ENCODE peak calls at places on chromosomes 1 and 21, in seven cellular contexts. P is mucosa of descending colon, O is psoas muscle, B is bronchial epithelial cell, X is tibial artery, V is adrenal gland, Q is cardiac fibroblast. G is an unnamed sample.

GRCh38 chr21:37548521-37548981 is 182.0 kb downstream of the DYRK1A start:
- DNase-seq in P (no peak), O (no peak), B (no peak), X (no peak), V (no peak), Q (no peak), G (no peak)

GRCh38 chr1:112517646-112518045 is 8.9 kb downstream of the WNT2B start:
- DNase-seq in P (no peak), O (no peak), B (no peak), X (no peak), V (no peak), Q (no peak), G (no peak)

GRCh38 chr1:28273216-28273860 is 14.0 kb downstream of the SESN2 start:
- DNase-seq in P (no peak), O (no peak), B (no peak), X (no peak), V (no peak), Q (no peak), G (no peak)

GRCh38 chr1:245788269-245788668 is 633.5 kb downstream of the KIF26B start:
- DNase-seq in P (no peak), O (no peak), B (peak; percentile 81), X (no peak), V (no peak), Q (peak; percentile 93), G (peak; percentile 94)

GRCh38 chr21:18340387-18340942 is 63.1 kb downstream of the TMPRSS15 start:
- DNase-seq in P (no peak), O (no peak), B (no peak), X (no peak), V (no peak), Q (no peak), G (no peak)

GRCh38 chr1:77832889-77833288 is 53.4 kb downstream of the MIGA1 start:
- DNase-seq in P (no peak), O (no peak), B (peak; percentile 41), X (no peak), V (no peak), Q (peak; percentile 99), G (peak; percentile 93)

GRCh38 chr1:29245876-29246275 is 9.6 kb downstream of the PTPRU start:
- DNase-seq in P (no peak), O (no peak), B (peak; percentile 50), X (no peak), V (no peak), Q (peak; percentile 72), G (peak; percentile 45)

GRCh38 chr1:12282142-12282541 is 52.3 kb downstream of the VPS13D start:
- DNase-seq in P (no peak), O (no peak), B (no peak), X (no peak), V (no peak), Q (no peak), G (no peak)

GRCh38 chr1:39205102-39205780 is 746 bp downstream of the MACF1 start:
- DNase-seq in P (no peak), O (peak; percentile 58), B (peak; percentile 83), X (peak; percentile 67), V (no peak), Q (peak; percentile 77), G (peak; percentile 88)

GRCh38 chr21:20341431-20341830 is 656.8 kb upstream of the NCAM2 start:
- DNase-seq in P (no peak), O (no peak), B (no peak), X (no peak), V (no peak), Q (no peak), G (no peak)

GRCh38 chr21:26715878-26716506 is 129.2 kb downstream of the ADAMTS1 start:
- DNase-seq in P (no peak), O (no peak), B (peak; percentile 55), X (peak; percentile 32), V (peak; percentile 44), Q (peak; percentile 72), G (peak; percentile 47)

GRCh38 chr1:196377811-196378210 is 230.4 kb downstream of the KCNT2 start:
- DNase-seq in P (no peak), O (no peak), B (no peak), X (no peak), V (no peak), Q (no peak), G (no peak)

GRCh38 chr1:83520797-83521196 is 478.1 kb downstream of the TTLL7 start:
- DNase-seq in P (no peak), O (no peak), B (peak; percentile 37), X (no peak), V (no peak), Q (no peak), G (no peak)

GRCh38 chr1:6634278-6635052 is 9.8 kb downstream of the THAP3 start:
- DNase-seq in P (peak; percentile 69), O (peak; percentile 89), B (peak; percentile 29), X (peak; percentile 36), V (peak; percentile 54), Q (peak; percentile 57), G (no peak)

GRCh38 chr1:160076295-160076694 is 5.0 kb upstream of the KCNJ9 start:
- DNase-seq in P (no peak), O (no peak), B (no peak), X (no peak), V (no peak), Q (no peak), G (no peak)

GRCh38 chr1:51638350-51638749 is 21.5 kb downstream of the OSBPL9 start:
- DNase-seq in P (no peak), O (no peak), B (peak; percentile 60), X (no peak), V (no peak), Q (no peak), G (no peak)

GRCh38 chr1:85581802-85582686 is 1.5 kb downstream of the CCN1 start:
- DNase-seq in P (no peak), O (peak; percentile 58), B (peak; percentile 77), X (no peak), V (no peak), Q (peak; percentile 88), G (peak; percentile 90)
- TF ChIP-seq CTCF in P (no peak), O (peak; percentile 45), B (peak; percentile 44), X (peak; percentile 59), V (peak; percentile 37), Q (peak; percentile 55), G (peak; percentile 71)

GRCh38 chr1:88063605-88064004 is 620.5 kb upstream of the PKN2 start:
- DNase-seq in P (no peak), O (no peak), B (peak; percentile 33), X (no peak), V (no peak), Q (peak; percentile 6), G (no peak)

GRCh38 chr1:88061830-88062177 is 622.3 kb upstream of the PKN2 start:
- DNase-seq in P (no peak), O (no peak), B (no peak), X (no peak), V (no peak), Q (no peak), G (no peak)

GRCh38 chr1:88062650-88063153 is 621.4 kb upstream of the PKN2 start:
- DNase-seq in P (no peak), O (no peak), B (no peak), X (no peak), V (no peak), Q (no peak), G (no peak)

GRCh38 chr1:88060112-88060673 is 623.9 kb upstream of the PKN2 start:
- DNase-seq in P (no peak), O (no peak), B (peak; percentile 58), X (no peak), V (no peak), Q (no peak), G (no peak)

DNA sequence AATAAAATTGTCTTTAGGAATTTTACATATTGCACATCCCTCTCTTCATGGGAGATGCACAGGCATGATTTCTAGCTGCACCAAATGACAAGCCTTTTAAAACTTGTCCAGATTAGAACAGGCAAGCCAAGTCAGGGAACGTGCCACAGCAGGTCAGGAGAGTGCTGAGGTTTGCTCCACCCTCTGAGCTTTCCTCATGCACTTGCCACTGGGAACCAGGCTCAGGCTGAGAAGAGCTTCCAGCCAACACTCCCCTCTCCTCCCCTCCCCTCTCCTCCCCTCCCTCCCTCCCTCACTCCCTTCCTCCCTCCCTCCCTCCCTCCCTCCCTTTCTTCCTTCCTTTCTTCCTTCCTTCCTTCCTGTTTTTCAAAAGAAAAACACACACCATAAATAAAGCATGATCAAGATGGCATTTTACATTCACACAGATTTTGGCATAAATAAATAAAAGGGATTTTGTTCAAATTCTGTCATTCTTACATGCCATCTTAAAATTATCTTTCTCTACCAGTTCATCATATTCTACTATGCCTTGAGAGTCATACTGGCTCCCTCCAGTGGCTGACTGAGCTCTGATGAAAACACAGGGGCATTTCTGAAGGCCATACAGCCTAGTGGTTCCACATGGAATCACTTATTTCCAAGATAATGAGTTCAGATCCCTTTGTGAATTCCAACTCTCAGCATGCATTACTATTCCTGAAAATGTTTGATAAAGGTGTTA is 622.8 kb upstream of the PKN2 start:
- DNase-seq in P (no peak), O (peak; percentile 48), B (peak; percentile 98), X (peak; percentile 64), V (no peak), Q (peak; percentile 79), G (peak; percentile 70)
- TF ChIP-seq CTCF in P (peak; percentile 11), O (peak; percentile 56), B (peak; percentile 77), X (peak; percentile 92), V (peak; percentile 57), Q (peak; percentile 91), G (peak; percentile 88)

GRCh38 chr1:186682721-186683120 is 2.5 kb upstream of the PTGS2 start:
- DNase-seq in P (no peak), O (no peak), B (peak; percentile 41), X (no peak), V (no peak), Q (peak; percentile 71), G (peak; percentile 42)
- TF ChIP-seq CTCF in P (no peak), O (no peak), B (peak; percentile 31), X (no peak), V (peak; percentile 2), Q (peak; percentile 41), G (peak; percentile 78)

GRCh38 chr1:92739669-92740524 is 45.0 kb downstream of the EVI5 start:
- DNase-seq in P (no peak), O (no peak), B (no peak), X (no peak), V (no peak), Q (no peak), G (no peak)

GRCh38 chr1:92736395-92736794 is 48.5 kb downstream of the EVI5 start:
- DNase-seq in P (no peak), O (no peak), B (peak; percentile 15), X (no peak), V (no peak), Q (peak; percentile 49), G (peak; percentile 6)
- TF ChIP-seq CTCF in P (no peak), O (no peak), B (no peak), X (no peak), V (no peak), Q (peak; percentile 24), G (peak; percentile 57)

DNA sequence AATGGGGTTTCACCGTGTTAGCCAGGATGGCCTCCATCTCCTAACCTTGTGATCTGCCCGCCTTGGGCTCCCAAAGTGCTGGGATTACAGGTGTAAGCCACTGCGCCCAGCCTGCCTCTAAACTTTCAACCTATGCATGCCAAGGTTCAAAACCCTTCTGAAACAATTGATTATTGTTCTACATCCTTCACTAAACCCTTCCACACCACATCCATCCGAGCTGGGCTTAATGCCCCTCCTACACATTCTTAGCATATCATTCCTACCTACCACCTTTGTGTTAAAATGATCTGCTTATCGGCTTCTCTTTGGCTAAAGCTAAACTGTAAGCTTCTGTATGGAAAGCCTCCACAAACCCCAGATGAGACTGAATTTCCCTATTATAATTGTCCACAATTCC is 40.8 kb upstream of the DOCK7 start:
- DNase-seq in P (no peak), O (no peak), B (no peak), X (no peak), V (no peak), Q (no peak), G (no peak)
- TF ChIP-seq CTCF in P (no peak), O (no peak), B (no peak), X (no peak), V (no peak), Q (no peak), G (no peak)

GRCh38 chr1:162988869-162989268 is 80.3 kb upstream of the RGS4 start:
- DNase-seq in P (no peak), O (no peak), B (no peak), X (no peak), V (no peak), Q (no peak), G (no peak)
- TF ChIP-seq CTCF in P (no peak), O (no peak), B (peak; percentile 9), X (no peak), V (no peak), Q (no peak), G (peak; percentile 31)

G was measured in HFFc6.